ENCODE peak calls at places on chromosome 4, in four cellular contexts. One of them, this sample, is unnamed.

GRCh38 chr4:99811850-99812249 is 4.8 kb upstream of the DAPP1 start:
- DNase-seq in Peyer's patch: no peak
- DNase-seq in fibroblast of pulmonary artery: peak
- DNase-seq in left ventricle myocardium inferior: no peak
- DNase-seq in this sample: peak

GRCh38 chr4:5361968-5362367 is 310.7 kb downstream of the STK32B start:
- DNase-seq in fibroblast of pulmonary artery: peak
- DNase-seq in left ventricle myocardium inferior: no peak
- DNase-seq in Peyer's patch: no peak
- DNase-seq in this sample: no peak

GRCh38 chr4:151822331-151822730 is 61.5 kb upstream of the GATB start:
- DNase-seq in left ventricle myocardium inferior: no peak
- DNase-seq in fibroblast of pulmonary artery: no peak
- DNase-seq in Peyer's patch: no peak
- DNase-seq in this sample: no peak

GRCh38 chr4:102165584-102165983 is 179.7 kb downstream of the SLC39A8 start:
- DNase-seq in Peyer's patch: no peak
- DNase-seq in left ventricle myocardium inferior: no peak
- DNase-seq in fibroblast of pulmonary artery: no peak
- DNase-seq in this sample: no peak

GRCh38 chr4:41287005-41287404 is 30.3 kb downstream of the UCHL1 start:
- DNase-seq in Peyer's patch: no peak
- DNase-seq in left ventricle myocardium inferior: no peak
- DNase-seq in fibroblast of pulmonary artery: peak
- DNase-seq in this sample: no peak

GRCh38 chr4:75634281-75634680 is 4.0 kb upstream of the CDKL2 start:
- DNase-seq in left ventricle myocardium inferior: no peak
- DNase-seq in Peyer's patch: no peak
- DNase-seq in fibroblast of pulmonary artery: no peak
- DNase-seq in this sample: no peak

GRCh38 chr4:155614111-155614762 is 52.4 kb upstream of the GUCY1A1 start:
- DNase-seq in Peyer's patch: no peak
- DNase-seq in left ventricle myocardium inferior: no peak
- DNase-seq in fibroblast of pulmonary artery: peak
- DNase-seq in this sample: no peak

GRCh38 chr4:158410272-158410671 is 111.4 kb upstream of the RXFP1 start:
- DNase-seq in left ventricle myocardium inferior: no peak
- DNase-seq in fibroblast of pulmonary artery: peak
- DNase-seq in Peyer's patch: no peak
- DNase-seq in this sample: peak

GRCh38 chr4:66284991-66285451 is 614.7 kb upstream of the EPHA5 start:
- DNase-seq in fibroblast of pulmonary artery: no peak
- DNase-seq in left ventricle myocardium inferior: no peak
- DNase-seq in Peyer's patch: no peak
- DNase-seq in this sample: no peak

GRCh38 chr4:100299019-100299418 is 108.8 kb upstream of the DDIT4L start:
- DNase-seq in Peyer's patch: no peak
- DNase-seq in fibroblast of pulmonary artery: peak
- DNase-seq in left ventricle myocardium inferior: no peak
- DNase-seq in this sample: no peak

GRCh38 chr4:152591361-152591760 is 55.5 kb upstream of the FBXW7 start:
- DNase-seq in left ventricle myocardium inferior: peak
- DNase-seq in fibroblast of pulmonary artery: peak
- DNase-seq in Peyer's patch: peak
- DNase-seq in this sample: no peak

GRCh38 chr4:183118585-183118984 is 19.5 kb downstream of the WWC2 start:
- DNase-seq in left ventricle myocardium inferior: no peak
- DNase-seq in fibroblast of pulmonary artery: peak
- DNase-seq in Peyer's patch: no peak
- DNase-seq in this sample: peak

GRCh38 chr4:20984011-20984836 is 284.0 kb downstream of the PACRGL start:
- DNase-seq in Peyer's patch: peak
- DNase-seq in fibroblast of pulmonary artery: no peak
- DNase-seq in left ventricle myocardium inferior: peak
- DNase-seq in this sample: no peak

GRCh38 chr4:112523764-112524505 is 8.0 kb upstream of the NEUROG2 start:
- DNase-seq in left ventricle myocardium inferior: peak
- DNase-seq in Peyer's patch: peak
- DNase-seq in fibroblast of pulmonary artery: peak
- DNase-seq in this sample: peak

GRCh38 chr4:16714191-16714590 is 184.3 kb downstream of the LDB2 start:
- DNase-seq in Peyer's patch: no peak
- DNase-seq in fibroblast of pulmonary artery: no peak
- DNase-seq in left ventricle myocardium inferior: no peak
- DNase-seq in this sample: no peak

GRCh38 chr4:139744232-139744631 is 78.6 kb downstream of the MGST2 start:
- DNase-seq in Peyer's patch: no peak
- DNase-seq in left ventricle myocardium inferior: no peak
- DNase-seq in fibroblast of pulmonary artery: no peak
- DNase-seq in this sample: no peak
- TF ChIP-seq CTCF in Peyer's patch: no peak
- TF ChIP-seq CTCF in left ventricle myocardium inferior: no peak
- TF ChIP-seq CTCF in fibroblast of pulmonary artery: no peak
- TF ChIP-seq CTCF in this sample: no peak

DNA sequence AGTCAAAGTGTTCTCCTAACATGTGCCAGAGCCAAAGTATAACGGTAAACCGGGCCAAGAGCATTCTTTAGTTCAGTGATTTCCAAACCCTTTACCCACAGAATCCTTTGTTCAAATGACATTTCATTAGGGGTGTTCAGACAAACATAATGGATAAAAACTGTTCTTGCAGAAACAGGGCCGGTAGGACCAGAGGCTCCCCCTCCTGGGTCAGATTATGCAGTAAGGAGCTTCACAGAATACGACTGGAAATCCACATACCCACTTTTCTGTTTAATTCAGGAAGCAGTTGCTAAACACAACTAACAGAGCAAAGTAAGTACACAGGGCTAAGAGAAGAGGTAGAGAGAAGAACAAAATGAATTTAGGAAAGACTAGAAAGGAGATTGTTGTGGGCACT is 46.6 kb upstream of the TMEM184C start:
- DNase-seq in Peyer's patch: no peak
- DNase-seq in left ventricle myocardium inferior: no peak
- DNase-seq in fibroblast of pulmonary artery: peak
- DNase-seq in this sample: no peak
- TF ChIP-seq CTCF in Peyer's patch: no peak
- TF ChIP-seq CTCF in left ventricle myocardium inferior: peak
- TF ChIP-seq CTCF in fibroblast of pulmonary artery: peak
- TF ChIP-seq CTCF in this sample: no peak

DNA sequence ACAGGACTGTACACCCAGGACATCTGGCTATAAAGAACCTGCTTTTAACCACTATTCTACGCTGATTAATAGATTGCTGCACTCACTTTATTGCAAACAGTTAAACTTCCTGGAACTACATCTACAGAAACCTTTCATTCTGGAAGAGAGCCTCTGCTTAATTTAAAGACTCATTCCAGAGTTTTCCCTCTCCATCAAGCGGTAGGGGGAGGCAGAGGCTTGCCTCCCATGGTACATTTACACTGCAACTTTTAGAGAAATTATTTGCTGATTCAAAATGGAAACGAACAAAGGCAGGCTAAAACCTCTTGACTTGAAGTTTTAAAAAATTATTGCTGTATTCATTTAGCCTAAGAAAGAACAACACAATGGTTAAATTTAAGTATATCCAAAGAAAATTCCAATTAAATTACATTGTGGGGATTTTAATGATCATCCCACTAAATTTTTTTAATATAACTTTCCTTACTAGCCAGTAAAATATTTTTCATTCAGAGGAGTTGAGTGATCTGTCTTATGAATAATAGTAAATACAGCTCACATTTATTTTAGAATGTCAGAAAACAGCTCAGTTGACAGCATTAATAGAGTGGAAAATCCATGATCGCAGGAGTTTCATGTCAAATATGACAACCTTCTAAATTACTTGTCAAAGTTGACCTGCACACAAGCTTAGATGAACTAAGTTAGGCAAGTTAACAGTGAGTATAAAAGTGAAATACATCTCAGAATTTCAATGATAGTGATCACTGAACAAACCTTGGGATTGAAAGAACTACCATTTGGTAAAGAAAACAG is 46.3 kb upstream of the PCDH10 start:
- DNase-seq in fibroblast of pulmonary artery: peak
- DNase-seq in left ventricle myocardium inferior: no peak
- DNase-seq in Peyer's patch: no peak
- DNase-seq in this sample: no peak
- TF ChIP-seq CTCF in fibroblast of pulmonary artery: peak
- TF ChIP-seq CTCF in left ventricle myocardium inferior: no peak
- TF ChIP-seq CTCF in Peyer's patch: no peak
- TF ChIP-seq CTCF in this sample: no peak

GRCh38 chr4:184286346-184286745 is 68.7 kb upstream of the ENPP6 start:
- DNase-seq in Peyer's patch: no peak
- DNase-seq in left ventricle myocardium inferior: no peak
- DNase-seq in fibroblast of pulmonary artery: peak
- DNase-seq in this sample: no peak

GRCh38 chr4:184288451-184289178 is 70.9 kb upstream of the ENPP6 start:
- DNase-seq in left ventricle myocardium inferior: no peak
- DNase-seq in fibroblast of pulmonary artery: no peak
- DNase-seq in Peyer's patch: no peak
- DNase-seq in this sample: no peak

GRCh38 chr4:184284742-184285141 is 67.1 kb upstream of the ENPP6 start:
- DNase-seq in left ventricle myocardium inferior: no peak
- DNase-seq in fibroblast of pulmonary artery: no peak
- DNase-seq in Peyer's patch: no peak
- DNase-seq in this sample: no peak

GRCh38 chr4:184289179-184289535 is 71.5 kb upstream of the ENPP6 start:
- DNase-seq in left ventricle myocardium inferior: no peak
- DNase-seq in Peyer's patch: no peak
- DNase-seq in fibroblast of pulmonary artery: no peak
- DNase-seq in this sample: no peak

GRCh38 chr4:184287697-184288255 is 70.1 kb upstream of the ENPP6 start:
- DNase-seq in Peyer's patch: no peak
- DNase-seq in fibroblast of pulmonary artery: peak
- DNase-seq in left ventricle myocardium inferior: no peak
- DNase-seq in this sample: peak
- TF ChIP-seq CTCF in Peyer's patch: no peak
- TF ChIP-seq CTCF in fibroblast of pulmonary artery: peak
- TF ChIP-seq CTCF in left ventricle myocardium inferior: peak
- TF ChIP-seq CTCF in this sample: no peak

DNA sequence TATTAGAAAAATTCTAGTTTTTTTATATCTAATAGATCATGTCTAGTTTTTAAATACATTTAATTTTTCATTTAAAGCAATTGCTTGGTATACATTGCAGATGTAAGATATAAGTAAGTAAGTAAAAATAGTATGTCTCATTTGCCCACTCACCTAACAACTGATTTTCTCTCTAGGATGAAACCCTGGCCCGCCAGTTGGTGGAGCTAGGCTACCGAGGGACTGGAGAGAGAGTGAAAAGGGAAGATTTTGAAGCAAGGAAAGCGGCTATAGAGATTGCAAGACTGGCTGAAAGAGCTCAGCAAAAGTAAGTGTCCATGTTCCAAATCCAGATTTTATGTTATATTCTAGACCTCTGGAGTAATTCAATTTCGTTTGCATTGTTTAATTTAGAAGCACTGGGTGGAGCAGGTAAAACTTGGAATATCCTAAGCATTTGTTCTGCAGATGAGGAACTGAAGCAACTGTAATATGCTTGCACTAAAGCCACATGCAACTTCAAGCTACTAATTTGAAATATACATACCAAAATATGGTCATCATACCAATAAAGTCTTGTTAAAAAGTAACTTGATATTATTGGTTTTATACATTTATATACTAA is 27.1 kb downstream of the CFAP299 start:
- DNase-seq in Peyer's patch: no peak
- DNase-seq in fibroblast of pulmonary artery: peak
- DNase-seq in left ventricle myocardium inferior: no peak
- DNase-seq in this sample: no peak
- TF ChIP-seq CTCF in Peyer's patch: no peak
- TF ChIP-seq CTCF in fibroblast of pulmonary artery: peak
- TF ChIP-seq CTCF in left ventricle myocardium inferior: peak
- TF ChIP-seq CTCF in this sample: peak

GRCh38 chr4:150259861-150260567 is 181.8 kb downstream of the DCLK2 start:
- DNase-seq in fibroblast of pulmonary artery: no peak
- DNase-seq in Peyer's patch: no peak
- DNase-seq in left ventricle myocardium inferior: no peak
- DNase-seq in this sample: no peak

GRCh38 chr4:150255610-150256580 is 177.7 kb downstream of the DCLK2 start:
- DNase-seq in left ventricle myocardium inferior: peak
- DNase-seq in Peyer's patch: no peak
- DNase-seq in fibroblast of pulmonary artery: no peak
- DNase-seq in this sample: no peak

GRCh38 chr4:150257338-150257737 is 179.1 kb downstream of the DCLK2 start:
- DNase-seq in Peyer's patch: peak
- DNase-seq in fibroblast of pulmonary artery: no peak
- DNase-seq in left ventricle myocardium inferior: no peak
- DNase-seq in this sample: peak

GRCh38 chr4:150256841-150257273 is 178.6 kb downstream of the DCLK2 start:
- DNase-seq in left ventricle myocardium inferior: no peak
- DNase-seq in fibroblast of pulmonary artery: no peak
- DNase-seq in Peyer's patch: peak
- DNase-seq in this sample: peak

GRCh38 chr4:150258569-150258968 is 180.3 kb downstream of the DCLK2 start:
- DNase-seq in fibroblast of pulmonary artery: no peak
- DNase-seq in left ventricle myocardium inferior: no peak
- DNase-seq in Peyer's patch: no peak
- DNase-seq in this sample: no peak
- TF ChIP-seq CTCF in fibroblast of pulmonary artery: no peak
- TF ChIP-seq CTCF in left ventricle myocardium inferior: no peak
- TF ChIP-seq CTCF in Peyer's patch: no peak
- TF ChIP-seq CTCF in this sample: no peak

DNA sequence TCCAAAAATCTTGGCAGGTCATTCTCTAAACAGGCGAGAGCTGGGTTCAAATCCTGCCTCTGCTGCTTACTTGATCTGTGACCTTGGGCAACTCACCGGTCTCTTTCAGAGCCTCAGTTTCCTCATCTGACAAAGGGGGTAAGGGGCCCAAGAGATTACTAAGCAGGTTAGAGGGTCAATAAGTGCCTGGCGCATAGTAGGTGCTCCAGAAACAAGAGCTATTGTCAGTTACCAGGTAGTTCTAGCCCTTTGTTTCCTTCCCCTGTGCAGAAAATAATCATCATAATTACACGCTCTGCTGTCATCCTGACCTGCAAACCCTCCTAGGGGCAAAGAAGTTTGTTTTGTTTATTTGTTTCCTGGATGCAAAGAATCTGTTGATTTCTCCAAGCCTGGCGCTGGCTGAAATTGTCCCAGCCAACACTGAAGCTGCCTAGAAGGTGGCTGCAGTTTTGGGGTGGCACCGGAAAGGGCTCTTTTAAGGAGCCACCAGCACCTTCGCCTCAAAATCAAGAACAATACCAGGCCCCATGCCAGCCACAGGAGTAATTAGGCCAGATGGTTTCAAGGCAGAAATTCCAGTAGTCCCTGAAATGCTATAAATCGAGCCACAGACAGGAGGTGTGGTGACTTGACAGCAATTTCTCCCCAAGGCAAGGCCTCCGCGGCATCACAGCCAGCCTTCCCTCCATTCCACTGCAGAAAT is 10.2 kb upstream of the KIAA0232 start:
- DNase-seq in left ventricle myocardium inferior: no peak
- DNase-seq in Peyer's patch: no peak
- DNase-seq in fibroblast of pulmonary artery: no peak
- DNase-seq in this sample: no peak
- TF ChIP-seq CTCF in left ventricle myocardium inferior: no peak
- TF ChIP-seq CTCF in Peyer's patch: no peak
- TF ChIP-seq CTCF in fibroblast of pulmonary artery: no peak
- TF ChIP-seq CTCF in this sample: no peak